ENCODE peak calls at places on chromosomes 7 and 10, in eight cellular contexts. One of them, this sample, is unnamed.

GRCh38 chr10:127374901-127375300 is 174.2 kb upstream of the NPS start:
- DNase-seq in fibroblast of lung: no peak
- DNase-seq in choroid plexus epithelial cell: no peak
- DNase-seq in body of pancreas: no peak
- DNase-seq in cardiac muscle cell: no peak
- DNase-seq in ovary: no peak
- DNase-seq in pancreas: no peak
- DNase-seq in astrocyte of the cerebellum: no peak
- DNase-seq in this sample: no peak

GRCh38 chr7:39950473-39951155 is 558 bp downstream of the CDK13 start:
- DNase-seq in ovary: no peak
- DNase-seq in cardiac muscle cell: peak
- DNase-seq in astrocyte of the cerebellum: no peak
- DNase-seq in body of pancreas: peak
- DNase-seq in choroid plexus epithelial cell: peak
- DNase-seq in pancreas: peak
- DNase-seq in fibroblast of lung: peak
- DNase-seq in this sample: peak

GRCh38 chr10:201328-201771 is 66.1 kb downstream of the ZMYND11 start:
- DNase-seq in cardiac muscle cell: peak
- DNase-seq in fibroblast of lung: peak
- DNase-seq in pancreas: no peak
- DNase-seq in ovary: no peak
- DNase-seq in astrocyte of the cerebellum: no peak
- DNase-seq in body of pancreas: no peak
- DNase-seq in choroid plexus epithelial cell: peak
- DNase-seq in this sample: no peak

GRCh38 chr7:107972075-107972482 is 30.9 kb downstream of the LAMB1 start:
- DNase-seq in cardiac muscle cell: peak
- DNase-seq in astrocyte of the cerebellum: peak
- DNase-seq in pancreas: no peak
- DNase-seq in ovary: no peak
- DNase-seq in choroid plexus epithelial cell: peak
- DNase-seq in body of pancreas: no peak
- DNase-seq in fibroblast of lung: peak
- DNase-seq in this sample: no peak

GRCh38 chr7:22109761-22110160 is 164.1 kb upstream of the CDCA7L start:
- DNase-seq in pancreas: peak
- DNase-seq in astrocyte of the cerebellum: no peak
- DNase-seq in fibroblast of lung: peak
- DNase-seq in ovary: no peak
- DNase-seq in body of pancreas: peak
- DNase-seq in choroid plexus epithelial cell: peak
- DNase-seq in cardiac muscle cell: peak
- DNase-seq in this sample: no peak

GRCh38 chr7:79828866-79829265 is 305.8 kb upstream of the GNAI1 start:
- DNase-seq in astrocyte of the cerebellum: no peak
- DNase-seq in pancreas: no peak
- DNase-seq in choroid plexus epithelial cell: no peak
- DNase-seq in cardiac muscle cell: no peak
- DNase-seq in body of pancreas: no peak
- DNase-seq in fibroblast of lung: no peak
- DNase-seq in ovary: no peak
- DNase-seq in this sample: no peak

GRCh38 chr7:137648166-137648565 is 198.6 kb downstream of the DGKI start:
- DNase-seq in body of pancreas: no peak
- DNase-seq in fibroblast of lung: no peak
- DNase-seq in astrocyte of the cerebellum: no peak
- DNase-seq in pancreas: no peak
- DNase-seq in choroid plexus epithelial cell: no peak
- DNase-seq in ovary: no peak
- DNase-seq in cardiac muscle cell: no peak
- DNase-seq in this sample: no peak

GRCh38 chr7:75639071-75639892 is 99.5 kb downstream of the HIP1 start:
- DNase-seq in body of pancreas: peak
- DNase-seq in astrocyte of the cerebellum: no peak
- DNase-seq in pancreas: peak
- DNase-seq in fibroblast of lung: peak
- DNase-seq in ovary: peak
- DNase-seq in choroid plexus epithelial cell: peak
- DNase-seq in cardiac muscle cell: peak
- DNase-seq in this sample: peak

GRCh38 chr10:78953124-78954008 is 115.4 kb upstream of the ZMIZ1 start:
- DNase-seq in choroid plexus epithelial cell: no peak
- DNase-seq in pancreas: no peak
- DNase-seq in body of pancreas: no peak
- DNase-seq in ovary: peak
- DNase-seq in fibroblast of lung: peak
- DNase-seq in cardiac muscle cell: peak
- DNase-seq in astrocyte of the cerebellum: peak
- DNase-seq in this sample: no peak

GRCh38 chr7:69403169-69403568 is 195.1 kb upstream of the AUTS2 start:
- DNase-seq in cardiac muscle cell: peak
- DNase-seq in astrocyte of the cerebellum: no peak
- DNase-seq in choroid plexus epithelial cell: no peak
- DNase-seq in ovary: no peak
- DNase-seq in body of pancreas: no peak
- DNase-seq in pancreas: no peak
- DNase-seq in fibroblast of lung: no peak
- DNase-seq in this sample: no peak

GRCh38 chr7:117020605-117021002 is 67.3 kb downstream of the ST7 start:
- DNase-seq in ovary: no peak
- DNase-seq in fibroblast of lung: no peak
- DNase-seq in body of pancreas: no peak
- DNase-seq in astrocyte of the cerebellum: no peak
- DNase-seq in cardiac muscle cell: no peak
- DNase-seq in pancreas: no peak
- DNase-seq in choroid plexus epithelial cell: no peak
- DNase-seq in this sample: no peak

GRCh38 chr7:144484445-144484844 is 81.0 kb upstream of the NOBOX start:
- DNase-seq in ovary: no peak
- DNase-seq in cardiac muscle cell: no peak
- DNase-seq in choroid plexus epithelial cell: no peak
- DNase-seq in astrocyte of the cerebellum: no peak
- DNase-seq in pancreas: no peak
- DNase-seq in body of pancreas: no peak
- DNase-seq in fibroblast of lung: no peak
- DNase-seq in this sample: no peak

GRCh38 chr7:137081694-137082093 is 213.2 kb downstream of the CHRM2 start:
- DNase-seq in fibroblast of lung: peak
- DNase-seq in astrocyte of the cerebellum: peak
- DNase-seq in pancreas: peak
- DNase-seq in body of pancreas: peak
- DNase-seq in cardiac muscle cell: peak
- DNase-seq in ovary: peak
- DNase-seq in choroid plexus epithelial cell: peak
- DNase-seq in this sample: no peak

GRCh38 chr7:128380807-128381130 is 19.3 kb upstream of the PRRT4 start:
- DNase-seq in choroid plexus epithelial cell: no peak
- DNase-seq in fibroblast of lung: no peak
- DNase-seq in ovary: no peak
- DNase-seq in body of pancreas: no peak
- DNase-seq in astrocyte of the cerebellum: no peak
- DNase-seq in pancreas: no peak
- DNase-seq in cardiac muscle cell: no peak
- DNase-seq in this sample: no peak

GRCh38 chr10:69101451-69102095 is 13.7 kb downstream of the SRGN start:
- DNase-seq in choroid plexus epithelial cell: peak
- DNase-seq in fibroblast of lung: peak
- DNase-seq in ovary: no peak
- DNase-seq in pancreas: no peak
- DNase-seq in astrocyte of the cerebellum: no peak
- DNase-seq in body of pancreas: no peak
- DNase-seq in cardiac muscle cell: peak
- DNase-seq in this sample: no peak

GRCh38 chr7:816751-817671 is 15.3 kb upstream of the SUN1 start:
- DNase-seq in ovary: peak
- DNase-seq in astrocyte of the cerebellum: no peak
- DNase-seq in cardiac muscle cell: peak
- DNase-seq in fibroblast of lung: peak
- DNase-seq in pancreas: peak
- DNase-seq in choroid plexus epithelial cell: no peak
- DNase-seq in body of pancreas: no peak
- DNase-seq in this sample: peak

GRCh38 chr7:26013551-26014083 is 138.4 kb upstream of the NFE2L3 start:
- DNase-seq in body of pancreas: no peak
- DNase-seq in fibroblast of lung: peak
- DNase-seq in cardiac muscle cell: no peak
- DNase-seq in choroid plexus epithelial cell: no peak
- DNase-seq in pancreas: no peak
- DNase-seq in astrocyte of the cerebellum: peak
- DNase-seq in ovary: no peak
- DNase-seq in this sample: no peak

GRCh38 chr7:110418651-110419270 is 672.2 kb upstream of the LRRN3 start:
- DNase-seq in body of pancreas: no peak
- DNase-seq in cardiac muscle cell: no peak
- DNase-seq in choroid plexus epithelial cell: no peak
- DNase-seq in astrocyte of the cerebellum: no peak
- DNase-seq in fibroblast of lung: no peak
- DNase-seq in pancreas: no peak
- DNase-seq in ovary: no peak
- DNase-seq in this sample: no peak

GRCh38 chr10:46220872-46221538 is 65.8 kb upstream of the ANTXRL start:
- DNase-seq in cardiac muscle cell: no peak
- DNase-seq in body of pancreas: no peak
- DNase-seq in ovary: no peak
- DNase-seq in pancreas: no peak
- DNase-seq in choroid plexus epithelial cell: no peak
- DNase-seq in fibroblast of lung: no peak
- DNase-seq in astrocyte of the cerebellum: no peak
- DNase-seq in this sample: no peak

GRCh38 chr10:46223626-46224413 is 63.0 kb upstream of the ANTXRL start:
- DNase-seq in fibroblast of lung: no peak
- DNase-seq in choroid plexus epithelial cell: no peak
- DNase-seq in body of pancreas: no peak
- DNase-seq in cardiac muscle cell: no peak
- DNase-seq in astrocyte of the cerebellum: no peak
- DNase-seq in ovary: no peak
- DNase-seq in pancreas: no peak
- DNase-seq in this sample: no peak

GRCh38 chr10:46222364-46222935 is 64.3 kb upstream of the ANTXRL start:
- DNase-seq in fibroblast of lung: peak
- DNase-seq in cardiac muscle cell: peak
- DNase-seq in pancreas: no peak
- DNase-seq in body of pancreas: no peak
- DNase-seq in choroid plexus epithelial cell: peak
- DNase-seq in astrocyte of the cerebellum: no peak
- DNase-seq in ovary: no peak
- DNase-seq in this sample: no peak

GRCh38 chr10:46224414-46224682 is 62.4 kb upstream of the ANTXRL start:
- DNase-seq in pancreas: no peak
- DNase-seq in ovary: no peak
- DNase-seq in choroid plexus epithelial cell: no peak
- DNase-seq in astrocyte of the cerebellum: no peak
- DNase-seq in body of pancreas: no peak
- DNase-seq in cardiac muscle cell: no peak
- DNase-seq in fibroblast of lung: no peak
- DNase-seq in this sample: no peak

GRCh38 chr10:46223064-46223480 is 63.7 kb upstream of the ANTXRL start:
- DNase-seq in ovary: no peak
- DNase-seq in astrocyte of the cerebellum: no peak
- DNase-seq in fibroblast of lung: no peak
- DNase-seq in choroid plexus epithelial cell: no peak
- DNase-seq in cardiac muscle cell: no peak
- DNase-seq in pancreas: no peak
- DNase-seq in body of pancreas: no peak
- DNase-seq in this sample: no peak
- TF ChIP-seq CTCF in ovary: no peak
- TF ChIP-seq CTCF in astrocyte of the cerebellum: no peak
- TF ChIP-seq CTCF in fibroblast of lung: no peak
- TF ChIP-seq CTCF in choroid plexus epithelial cell: peak
- TF ChIP-seq CTCF in cardiac muscle cell: no peak
- TF ChIP-seq CTCF in pancreas: no peak
- TF ChIP-seq CTCF in body of pancreas: no peak
- TF ChIP-seq CTCF in this sample: no peak

GRCh38 chr10:18572959-18573561 is 78.3 kb downstream of the NSUN6 start:
- DNase-seq in fibroblast of lung: no peak
- DNase-seq in pancreas: no peak
- DNase-seq in astrocyte of the cerebellum: no peak
- DNase-seq in ovary: no peak
- DNase-seq in body of pancreas: no peak
- DNase-seq in cardiac muscle cell: no peak
- DNase-seq in choroid plexus epithelial cell: no peak
- DNase-seq in this sample: no peak
- TF ChIP-seq CTCF in fibroblast of lung: no peak
- TF ChIP-seq CTCF in pancreas: no peak
- TF ChIP-seq CTCF in astrocyte of the cerebellum: no peak
- TF ChIP-seq CTCF in ovary: no peak
- TF ChIP-seq CTCF in body of pancreas: no peak
- TF ChIP-seq CTCF in cardiac muscle cell: no peak
- TF ChIP-seq CTCF in choroid plexus epithelial cell: no peak
- TF ChIP-seq CTCF in this sample: no peak

DNA sequence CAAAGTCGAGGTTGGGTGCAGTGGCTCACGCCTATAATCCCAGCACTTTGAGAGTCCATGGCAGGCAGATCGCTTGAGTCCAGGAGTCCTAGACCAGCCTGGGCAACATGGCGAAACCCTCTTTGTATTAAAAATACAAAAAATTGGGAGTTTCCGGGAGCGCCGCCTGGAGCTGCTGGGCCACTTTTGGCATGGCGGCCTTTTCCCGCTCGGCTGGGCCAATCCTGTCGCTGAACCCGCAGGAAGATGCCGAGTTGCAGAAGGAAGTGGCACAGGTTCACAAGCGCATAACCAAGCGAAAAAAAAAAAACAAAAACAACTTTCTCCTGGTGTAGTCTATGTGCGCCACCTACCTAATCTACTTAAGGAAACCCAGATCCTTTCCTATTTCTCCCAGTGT is 30.9 kb upstream of the MTPAP start:
- DNase-seq in pancreas: no peak
- DNase-seq in astrocyte of the cerebellum: no peak
- DNase-seq in ovary: no peak
- DNase-seq in cardiac muscle cell: no peak
- DNase-seq in fibroblast of lung: no peak
- DNase-seq in body of pancreas: no peak
- DNase-seq in choroid plexus epithelial cell: no peak
- DNase-seq in this sample: no peak
- TF ChIP-seq CTCF in pancreas: no peak
- TF ChIP-seq CTCF in astrocyte of the cerebellum: no peak
- TF ChIP-seq CTCF in ovary: no peak
- TF ChIP-seq CTCF in cardiac muscle cell: no peak
- TF ChIP-seq CTCF in fibroblast of lung: no peak
- TF ChIP-seq CTCF in body of pancreas: no peak
- TF ChIP-seq CTCF in choroid plexus epithelial cell: no peak
- TF ChIP-seq CTCF in this sample: no peak

DNA sequence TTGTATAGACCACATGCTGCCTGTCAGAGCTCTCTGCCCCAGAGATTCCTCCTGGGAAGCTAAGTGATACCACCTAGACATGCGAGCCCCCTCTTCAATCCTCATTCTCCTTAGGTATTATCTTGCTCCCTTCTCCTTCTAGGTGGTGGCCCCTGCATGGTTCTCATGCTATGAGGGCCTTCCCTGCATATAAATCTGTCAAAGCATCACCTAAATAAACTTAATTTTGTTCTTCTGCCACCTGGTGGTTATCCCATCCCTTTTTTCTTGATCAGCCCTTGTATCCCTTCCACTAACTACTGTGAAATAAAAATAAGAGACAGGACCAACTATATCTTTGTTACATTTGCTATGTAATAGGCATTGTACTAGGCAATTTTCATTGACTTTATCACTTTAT is 242.1 kb downstream of the CDC14C start:
- DNase-seq in choroid plexus epithelial cell: peak
- DNase-seq in astrocyte of the cerebellum: no peak
- DNase-seq in fibroblast of lung: no peak
- DNase-seq in ovary: no peak
- DNase-seq in cardiac muscle cell: no peak
- DNase-seq in body of pancreas: no peak
- DNase-seq in pancreas: no peak
- DNase-seq in this sample: no peak
- TF ChIP-seq CTCF in choroid plexus epithelial cell: no peak
- TF ChIP-seq CTCF in astrocyte of the cerebellum: peak
- TF ChIP-seq CTCF in fibroblast of lung: no peak
- TF ChIP-seq CTCF in ovary: no peak
- TF ChIP-seq CTCF in cardiac muscle cell: no peak
- TF ChIP-seq CTCF in body of pancreas: no peak
- TF ChIP-seq CTCF in pancreas: no peak
- TF ChIP-seq CTCF in this sample: no peak

This sample was measured in activated B cell treated with CpG ODN at 0.5 μM for 24 hours.